ENCODE peak calls at places on chromosomes 12 and 14, in ten cellular contexts. One of them, this sample, is unnamed.

GRCh38 chr14:52992236-52992635 is 41.4 kb upstream of the FERMT2 start:
- DNase-seq in transverse colon: no peak
- DNase-seq in stimulated activated CD8-positive, alpha-beta memory T cell treated with anti-CD3 and anti-CD28 coated beads, Interleukin-12 subunit alpha, Interleukin-12 subunit beta, amount 100 ng/mL, for 4 hours: no peak
- DNase-seq in H7: no peak
- DNase-seq in uterus: no peak
- DNase-seq in natural killer cell: no peak
- DNase-seq in pons: no peak
- DNase-seq in cardiac fibroblast: peak
- DNase-seq in foreskin fibroblast: no peak
- DNase-seq in non-pigmented ciliary epithelial cell: no peak
- DNase-seq in this sample: no peak

GRCh38 chr12:111360325-111360930 is 8.5 kb downstream of the PHETA1 start:
- DNase-seq in cardiac fibroblast: no peak
- DNase-seq in pons: no peak
- DNase-seq in stimulated activated CD8-positive, alpha-beta memory T cell treated with anti-CD3 and anti-CD28 coated beads, Interleukin-12 subunit alpha, Interleukin-12 subunit beta, amount 100 ng/mL, for 4 hours: no peak
- DNase-seq in non-pigmented ciliary epithelial cell: no peak
- DNase-seq in natural killer cell: no peak
- DNase-seq in H7: no peak
- DNase-seq in uterus: no peak
- DNase-seq in transverse colon: no peak
- DNase-seq in foreskin fibroblast: no peak
- DNase-seq in this sample: no peak

GRCh38 chr12:78118486-78118885 is 287.8 kb downstream of the NAV3 start:
- DNase-seq in non-pigmented ciliary epithelial cell: no peak
- DNase-seq in pons: no peak
- DNase-seq in cardiac fibroblast: no peak
- DNase-seq in uterus: no peak
- DNase-seq in natural killer cell: no peak
- DNase-seq in foreskin fibroblast: no peak
- DNase-seq in stimulated activated CD8-positive, alpha-beta memory T cell treated with anti-CD3 and anti-CD28 coated beads, Interleukin-12 subunit alpha, Interleukin-12 subunit beta, amount 100 ng/mL, for 4 hours: no peak
- DNase-seq in H7: no peak
- DNase-seq in transverse colon: no peak
- DNase-seq in this sample: no peak

GRCh38 chr12:24133385-24133784 is 183.9 kb upstream of the SOX5 start:
- DNase-seq in pons: no peak
- DNase-seq in transverse colon: no peak
- DNase-seq in natural killer cell: no peak
- DNase-seq in cardiac fibroblast: no peak
- DNase-seq in uterus: no peak
- DNase-seq in H7: peak
- DNase-seq in foreskin fibroblast: no peak
- DNase-seq in non-pigmented ciliary epithelial cell: no peak
- DNase-seq in stimulated activated CD8-positive, alpha-beta memory T cell treated with anti-CD3 and anti-CD28 coated beads, Interleukin-12 subunit alpha, Interleukin-12 subunit beta, amount 100 ng/mL, for 4 hours: no peak
- DNase-seq in this sample: no peak

GRCh38 chr12:4272976-4273650 is 449 bp upstream of the CCND2 start:
- DNase-seq in foreskin fibroblast: peak
- DNase-seq in cardiac fibroblast: no peak
- DNase-seq in transverse colon: no peak
- DNase-seq in natural killer cell: no peak
- DNase-seq in pons: peak
- DNase-seq in uterus: no peak
- DNase-seq in stimulated activated CD8-positive, alpha-beta memory T cell treated with anti-CD3 and anti-CD28 coated beads, Interleukin-12 subunit alpha, Interleukin-12 subunit beta, amount 100 ng/mL, for 4 hours: no peak
- DNase-seq in non-pigmented ciliary epithelial cell: no peak
- DNase-seq in H7: peak
- DNase-seq in this sample: no peak

GRCh38 chr14:54976316-54976715 is 50.6 kb downstream of the WDHD1 start:
- DNase-seq in H7: no peak
- DNase-seq in stimulated activated CD8-positive, alpha-beta memory T cell treated with anti-CD3 and anti-CD28 coated beads, Interleukin-12 subunit alpha, Interleukin-12 subunit beta, amount 100 ng/mL, for 4 hours: no peak
- DNase-seq in pons: no peak
- DNase-seq in natural killer cell: no peak
- DNase-seq in uterus: no peak
- DNase-seq in transverse colon: no peak
- DNase-seq in cardiac fibroblast: peak
- DNase-seq in non-pigmented ciliary epithelial cell: peak
- DNase-seq in foreskin fibroblast: peak
- DNase-seq in this sample: no peak

GRCh38 chr14:90759370-90760054 is 56.7 kb downstream of the TTC7B start:
- DNase-seq in foreskin fibroblast: no peak
- DNase-seq in uterus: no peak
- DNase-seq in pons: peak
- DNase-seq in transverse colon: no peak
- DNase-seq in cardiac fibroblast: no peak
- DNase-seq in natural killer cell: no peak
- DNase-seq in stimulated activated CD8-positive, alpha-beta memory T cell treated with anti-CD3 and anti-CD28 coated beads, Interleukin-12 subunit alpha, Interleukin-12 subunit beta, amount 100 ng/mL, for 4 hours: no peak
- DNase-seq in non-pigmented ciliary epithelial cell: no peak
- DNase-seq in H7: peak
- DNase-seq in this sample: no peak

GRCh38 chr14:71395151-71395604 is 487.9 kb downstream of the PCNX1 start:
- DNase-seq in natural killer cell: peak
- DNase-seq in non-pigmented ciliary epithelial cell: no peak
- DNase-seq in pons: no peak
- DNase-seq in uterus: no peak
- DNase-seq in stimulated activated CD8-positive, alpha-beta memory T cell treated with anti-CD3 and anti-CD28 coated beads, Interleukin-12 subunit alpha, Interleukin-12 subunit beta, amount 100 ng/mL, for 4 hours: no peak
- DNase-seq in H7: no peak
- DNase-seq in cardiac fibroblast: peak
- DNase-seq in transverse colon: no peak
- DNase-seq in foreskin fibroblast: peak
- DNase-seq in this sample: no peak

GRCh38 chr14:100815478-100816285 is 10.2 kb upstream of the MEG3 start:
- DNase-seq in transverse colon: no peak
- DNase-seq in natural killer cell: no peak
- DNase-seq in pons: no peak
- DNase-seq in H7: no peak
- DNase-seq in uterus: no peak
- DNase-seq in foreskin fibroblast: peak
- DNase-seq in non-pigmented ciliary epithelial cell: peak
- DNase-seq in stimulated activated CD8-positive, alpha-beta memory T cell treated with anti-CD3 and anti-CD28 coated beads, Interleukin-12 subunit alpha, Interleukin-12 subunit beta, amount 100 ng/mL, for 4 hours: no peak
- DNase-seq in cardiac fibroblast: peak
- DNase-seq in this sample: no peak

GRCh38 chr14:60845523-60845922 is 111.0 kb downstream of the MNAT1 start:
- DNase-seq in cardiac fibroblast: no peak
- DNase-seq in H7: no peak
- DNase-seq in non-pigmented ciliary epithelial cell: no peak
- DNase-seq in stimulated activated CD8-positive, alpha-beta memory T cell treated with anti-CD3 and anti-CD28 coated beads, Interleukin-12 subunit alpha, Interleukin-12 subunit beta, amount 100 ng/mL, for 4 hours: no peak
- DNase-seq in natural killer cell: no peak
- DNase-seq in pons: peak
- DNase-seq in transverse colon: no peak
- DNase-seq in uterus: no peak
- DNase-seq in foreskin fibroblast: no peak
- DNase-seq in this sample: no peak

GRCh38 chr12:25497021-25497420 is 56.1 kb downstream of the LMNTD1 start:
- DNase-seq in stimulated activated CD8-positive, alpha-beta memory T cell treated with anti-CD3 and anti-CD28 coated beads, Interleukin-12 subunit alpha, Interleukin-12 subunit beta, amount 100 ng/mL, for 4 hours: no peak
- DNase-seq in cardiac fibroblast: no peak
- DNase-seq in pons: no peak
- DNase-seq in natural killer cell: no peak
- DNase-seq in foreskin fibroblast: no peak
- DNase-seq in uterus: no peak
- DNase-seq in non-pigmented ciliary epithelial cell: no peak
- DNase-seq in H7: no peak
- DNase-seq in transverse colon: no peak
- DNase-seq in this sample: no peak

GRCh38 chr14:57632649-57633048 is 139.0 kb upstream of the CCDC198 start:
- DNase-seq in H7: no peak
- DNase-seq in natural killer cell: no peak
- DNase-seq in non-pigmented ciliary epithelial cell: no peak
- DNase-seq in pons: no peak
- DNase-seq in uterus: no peak
- DNase-seq in stimulated activated CD8-positive, alpha-beta memory T cell treated with anti-CD3 and anti-CD28 coated beads, Interleukin-12 subunit alpha, Interleukin-12 subunit beta, amount 100 ng/mL, for 4 hours: no peak
- DNase-seq in foreskin fibroblast: no peak
- DNase-seq in cardiac fibroblast: no peak
- DNase-seq in transverse colon: no peak
- DNase-seq in this sample: no peak

GRCh38 chr12:124497658-124498057 is 69.8 kb downstream of the NCOR2 start:
- DNase-seq in H7: no peak
- DNase-seq in cardiac fibroblast: peak
- DNase-seq in non-pigmented ciliary epithelial cell: no peak
- DNase-seq in natural killer cell: no peak
- DNase-seq in stimulated activated CD8-positive, alpha-beta memory T cell treated with anti-CD3 and anti-CD28 coated beads, Interleukin-12 subunit alpha, Interleukin-12 subunit beta, amount 100 ng/mL, for 4 hours: no peak
- DNase-seq in pons: peak
- DNase-seq in uterus: peak
- DNase-seq in foreskin fibroblast: peak
- DNase-seq in transverse colon: no peak
- DNase-seq in this sample: peak

GRCh38 chr14:68309121-68309520 is 483.7 kb downstream of the ZFP36L1 start:
- DNase-seq in natural killer cell: no peak
- DNase-seq in transverse colon: no peak
- DNase-seq in stimulated activated CD8-positive, alpha-beta memory T cell treated with anti-CD3 and anti-CD28 coated beads, Interleukin-12 subunit alpha, Interleukin-12 subunit beta, amount 100 ng/mL, for 4 hours: no peak
- DNase-seq in H7: no peak
- DNase-seq in uterus: no peak
- DNase-seq in pons: peak
- DNase-seq in foreskin fibroblast: peak
- DNase-seq in cardiac fibroblast: no peak
- DNase-seq in non-pigmented ciliary epithelial cell: no peak
- DNase-seq in this sample: no peak

GRCh38 chr12:77163068-77163810 is 97.9 kb upstream of the E2F7 start:
- DNase-seq in uterus: no peak
- DNase-seq in H7: no peak
- DNase-seq in non-pigmented ciliary epithelial cell: no peak
- DNase-seq in pons: no peak
- DNase-seq in stimulated activated CD8-positive, alpha-beta memory T cell treated with anti-CD3 and anti-CD28 coated beads, Interleukin-12 subunit alpha, Interleukin-12 subunit beta, amount 100 ng/mL, for 4 hours: no peak
- DNase-seq in cardiac fibroblast: no peak
- DNase-seq in foreskin fibroblast: no peak
- DNase-seq in transverse colon: no peak
- DNase-seq in natural killer cell: no peak
- DNase-seq in this sample: no peak

GRCh38 chr14:74309125-74309654 is 6.5 kb upstream of the ABCD4 start:
- DNase-seq in pons: no peak
- DNase-seq in stimulated activated CD8-positive, alpha-beta memory T cell treated with anti-CD3 and anti-CD28 coated beads, Interleukin-12 subunit alpha, Interleukin-12 subunit beta, amount 100 ng/mL, for 4 hours: no peak
- DNase-seq in cardiac fibroblast: no peak
- DNase-seq in non-pigmented ciliary epithelial cell: no peak
- DNase-seq in natural killer cell: no peak
- DNase-seq in transverse colon: no peak
- DNase-seq in foreskin fibroblast: no peak
- DNase-seq in uterus: no peak
- DNase-seq in H7: no peak
- DNase-seq in this sample: no peak

GRCh38 chr12:5318874-5319273 is 113.0 kb upstream of the NTF3 start:
- DNase-seq in H7: no peak
- DNase-seq in uterus: no peak
- DNase-seq in cardiac fibroblast: peak
- DNase-seq in non-pigmented ciliary epithelial cell: peak
- DNase-seq in stimulated activated CD8-positive, alpha-beta memory T cell treated with anti-CD3 and anti-CD28 coated beads, Interleukin-12 subunit alpha, Interleukin-12 subunit beta, amount 100 ng/mL, for 4 hours: no peak
- DNase-seq in transverse colon: peak
- DNase-seq in pons: no peak
- DNase-seq in natural killer cell: no peak
- DNase-seq in foreskin fibroblast: peak
- DNase-seq in this sample: no peak

GRCh38 chr12:55619352-55620138 is 17.1 kb upstream of the OR10P1 start:
- DNase-seq in pons: peak
- DNase-seq in cardiac fibroblast: peak
- DNase-seq in transverse colon: peak
- DNase-seq in non-pigmented ciliary epithelial cell: peak
- DNase-seq in stimulated activated CD8-positive, alpha-beta memory T cell treated with anti-CD3 and anti-CD28 coated beads, Interleukin-12 subunit alpha, Interleukin-12 subunit beta, amount 100 ng/mL, for 4 hours: no peak
- DNase-seq in H7: peak
- DNase-seq in uterus: no peak
- DNase-seq in natural killer cell: no peak
- DNase-seq in foreskin fibroblast: peak
- DNase-seq in this sample: peak

GRCh38 chr12:81395431-81395830 is 317.6 kb downstream of the ACSS3 start:
- DNase-seq in pons: no peak
- DNase-seq in foreskin fibroblast: no peak
- DNase-seq in H7: no peak
- DNase-seq in transverse colon: no peak
- DNase-seq in stimulated activated CD8-positive, alpha-beta memory T cell treated with anti-CD3 and anti-CD28 coated beads, Interleukin-12 subunit alpha, Interleukin-12 subunit beta, amount 100 ng/mL, for 4 hours: no peak
- DNase-seq in non-pigmented ciliary epithelial cell: no peak
- DNase-seq in natural killer cell: no peak
- DNase-seq in uterus: no peak
- DNase-seq in cardiac fibroblast: no peak
- DNase-seq in this sample: no peak

GRCh38 chr12:119179335-119180021 is 747 bp downstream of the HSPB8 start:
- DNase-seq in pons: no peak
- DNase-seq in natural killer cell: no peak
- DNase-seq in transverse colon: no peak
- DNase-seq in H7: peak
- DNase-seq in stimulated activated CD8-positive, alpha-beta memory T cell treated with anti-CD3 and anti-CD28 coated beads, Interleukin-12 subunit alpha, Interleukin-12 subunit beta, amount 100 ng/mL, for 4 hours: no peak
- DNase-seq in non-pigmented ciliary epithelial cell: no peak
- DNase-seq in foreskin fibroblast: peak
- DNase-seq in cardiac fibroblast: peak
- DNase-seq in uterus: no peak
- DNase-seq in this sample: no peak

GRCh38 chr12:2856051-2856450 is 788 bp downstream of the TEX52 start:
- DNase-seq in foreskin fibroblast: no peak
- DNase-seq in non-pigmented ciliary epithelial cell: no peak
- DNase-seq in H7: no peak
- DNase-seq in pons: no peak
- DNase-seq in transverse colon: no peak
- DNase-seq in stimulated activated CD8-positive, alpha-beta memory T cell treated with anti-CD3 and anti-CD28 coated beads, Interleukin-12 subunit alpha, Interleukin-12 subunit beta, amount 100 ng/mL, for 4 hours: no peak
- DNase-seq in natural killer cell: no peak
- DNase-seq in uterus: no peak
- DNase-seq in cardiac fibroblast: no peak
- DNase-seq in this sample: no peak

GRCh38 chr12:68240975-68241374 is 12.4 kb downstream of the IL22 start:
- DNase-seq in uterus: no peak
- DNase-seq in natural killer cell: peak
- DNase-seq in cardiac fibroblast: peak
- DNase-seq in non-pigmented ciliary epithelial cell: no peak
- DNase-seq in stimulated activated CD8-positive, alpha-beta memory T cell treated with anti-CD3 and anti-CD28 coated beads, Interleukin-12 subunit alpha, Interleukin-12 subunit beta, amount 100 ng/mL, for 4 hours: peak
- DNase-seq in pons: peak
- DNase-seq in H7: no peak
- DNase-seq in transverse colon: peak
- DNase-seq in foreskin fibroblast: peak
- DNase-seq in this sample: peak

GRCh38 chr12:131424270-131424669 is 286.6 kb upstream of the SFSWAP start:
- DNase-seq in stimulated activated CD8-positive, alpha-beta memory T cell treated with anti-CD3 and anti-CD28 coated beads, Interleukin-12 subunit alpha, Interleukin-12 subunit beta, amount 100 ng/mL, for 4 hours: no peak
- DNase-seq in pons: no peak
- DNase-seq in transverse colon: no peak
- DNase-seq in H7: no peak
- DNase-seq in non-pigmented ciliary epithelial cell: no peak
- DNase-seq in uterus: no peak
- DNase-seq in cardiac fibroblast: no peak
- DNase-seq in natural killer cell: no peak
- DNase-seq in foreskin fibroblast: no peak
- DNase-seq in this sample: no peak

GRCh38 chr12:93122569-93123091 is 193.5 kb upstream of the EEA1 start:
- DNase-seq in pons: no peak
- DNase-seq in non-pigmented ciliary epithelial cell: no peak
- DNase-seq in H7: no peak
- DNase-seq in uterus: no peak
- DNase-seq in stimulated activated CD8-positive, alpha-beta memory T cell treated with anti-CD3 and anti-CD28 coated beads, Interleukin-12 subunit alpha, Interleukin-12 subunit beta, amount 100 ng/mL, for 4 hours: no peak
- DNase-seq in foreskin fibroblast: no peak
- DNase-seq in natural killer cell: no peak
- DNase-seq in transverse colon: no peak
- DNase-seq in cardiac fibroblast: no peak
- DNase-seq in this sample: no peak

GRCh38 chr14:105165134-105165704 is 3.4 kb downstream of the JAG2 start:
- DNase-seq in pons: no peak
- DNase-seq in transverse colon: peak
- DNase-seq in cardiac fibroblast: no peak
- DNase-seq in uterus: no peak
- DNase-seq in foreskin fibroblast: no peak
- DNase-seq in H7: no peak
- DNase-seq in natural killer cell: no peak
- DNase-seq in non-pigmented ciliary epithelial cell: no peak
- DNase-seq in stimulated activated CD8-positive, alpha-beta memory T cell treated with anti-CD3 and anti-CD28 coated beads, Interleukin-12 subunit alpha, Interleukin-12 subunit beta, amount 100 ng/mL, for 4 hours: no peak
- DNase-seq in this sample: no peak

GRCh38 chr14:79767278-79767677 is 444.0 kb downstream of the DIO2 start:
- DNase-seq in non-pigmented ciliary epithelial cell: no peak
- DNase-seq in natural killer cell: no peak
- DNase-seq in uterus: no peak
- DNase-seq in cardiac fibroblast: no peak
- DNase-seq in pons: no peak
- DNase-seq in H7: no peak
- DNase-seq in transverse colon: no peak
- DNase-seq in stimulated activated CD8-positive, alpha-beta memory T cell treated with anti-CD3 and anti-CD28 coated beads, Interleukin-12 subunit alpha, Interleukin-12 subunit beta, amount 100 ng/mL, for 4 hours: no peak
- DNase-seq in foreskin fibroblast: no peak
- DNase-seq in this sample: no peak

GRCh38 chr14:59394268-59394667 is 70.9 kb downstream of the GPR135 start:
- DNase-seq in uterus: no peak
- DNase-seq in H7: no peak
- DNase-seq in foreskin fibroblast: peak
- DNase-seq in natural killer cell: no peak
- DNase-seq in cardiac fibroblast: no peak
- DNase-seq in transverse colon: no peak
- DNase-seq in non-pigmented ciliary epithelial cell: no peak
- DNase-seq in pons: no peak
- DNase-seq in stimulated activated CD8-positive, alpha-beta memory T cell treated with anti-CD3 and anti-CD28 coated beads, Interleukin-12 subunit alpha, Interleukin-12 subunit beta, amount 100 ng/mL, for 4 hours: no peak
- DNase-seq in this sample: no peak